ENCODE peak calls at places on chromosome 12, in eight cellular contexts. One of them, this sample, is unnamed.

GRCh38 chr12:63508543-63508942 is 159.8 kb downstream of the DPY19L2 start:
- DNase-seq in BJ: no peak
- DNase-seq in endodermal cell: no peak
- DNase-seq in fibroblast of lung: no peak
- DNase-seq in AG04449: no peak
- DNase-seq in testis: no peak
- DNase-seq in heart right ventricle: no peak
- DNase-seq in Peyer's patch: no peak
- DNase-seq in this sample: no peak

GRCh38 chr12:56836317-56836716 is 73.2 kb downstream of the HSD17B6 start:
- DNase-seq in AG04449: no peak
- DNase-seq in endodermal cell: no peak
- DNase-seq in testis: no peak
- DNase-seq in fibroblast of lung: peak
- DNase-seq in Peyer's patch: no peak
- DNase-seq in heart right ventricle: peak
- DNase-seq in BJ: peak
- DNase-seq in this sample: peak

GRCh38 chr12:89373772-89374572 is 21.7 kb upstream of the DUSP6 start:
- DNase-seq in AG04449: no peak
- DNase-seq in testis: no peak
- DNase-seq in BJ: peak
- DNase-seq in endodermal cell: no peak
- DNase-seq in Peyer's patch: no peak
- DNase-seq in heart right ventricle: peak
- DNase-seq in fibroblast of lung: peak
- DNase-seq in this sample: peak

GRCh38 chr12:1795785-1796514 is 24.4 kb upstream of the LRTM2 start:
- DNase-seq in fibroblast of lung: peak
- DNase-seq in endodermal cell: peak
- DNase-seq in Peyer's patch: peak
- DNase-seq in AG04449: no peak
- DNase-seq in heart right ventricle: peak
- DNase-seq in BJ: peak
- DNase-seq in testis: peak
- DNase-seq in this sample: peak

GRCh38 chr12:107990325-107990724 is 138.8 kb upstream of the WSCD2 start:
- DNase-seq in BJ: no peak
- DNase-seq in AG04449: no peak
- DNase-seq in testis: peak
- DNase-seq in Peyer's patch: peak
- DNase-seq in heart right ventricle: peak
- DNase-seq in fibroblast of lung: no peak
- DNase-seq in endodermal cell: peak
- DNase-seq in this sample: no peak

GRCh38 chr12:68446896-68447806 is 115.0 kb upstream of the MDM1 start:
- DNase-seq in AG04449: no peak
- DNase-seq in BJ: no peak
- DNase-seq in testis: no peak
- DNase-seq in heart right ventricle: no peak
- DNase-seq in fibroblast of lung: no peak
- DNase-seq in Peyer's patch: no peak
- DNase-seq in endodermal cell: peak
- DNase-seq in this sample: peak

GRCh38 chr12:24728366-24728765 is 220.5 kb downstream of the BCAT1 start:
- DNase-seq in Peyer's patch: no peak
- DNase-seq in fibroblast of lung: peak
- DNase-seq in BJ: no peak
- DNase-seq in endodermal cell: no peak
- DNase-seq in AG04449: no peak
- DNase-seq in heart right ventricle: no peak
- DNase-seq in testis: no peak
- DNase-seq in this sample: peak

GRCh38 chr12:105843989-105844768 is 294.6 kb downstream of the NUAK1 start:
- DNase-seq in Peyer's patch: no peak
- DNase-seq in endodermal cell: no peak
- DNase-seq in BJ: peak
- DNase-seq in heart right ventricle: no peak
- DNase-seq in testis: no peak
- DNase-seq in AG04449: peak
- DNase-seq in fibroblast of lung: peak
- DNase-seq in this sample: no peak

GRCh38 chr12:84642201-84642600 is 270.4 kb downstream of the SLC6A15 start:
- DNase-seq in Peyer's patch: no peak
- DNase-seq in endodermal cell: no peak
- DNase-seq in heart right ventricle: no peak
- DNase-seq in BJ: no peak
- DNase-seq in AG04449: no peak
- DNase-seq in fibroblast of lung: no peak
- DNase-seq in testis: no peak
- DNase-seq in this sample: peak

GRCh38 chr12:106188249-106188648 is 49.5 kb upstream of the NUAK1 start:
- DNase-seq in fibroblast of lung: no peak
- DNase-seq in endodermal cell: peak
- DNase-seq in testis: no peak
- DNase-seq in heart right ventricle: no peak
- DNase-seq in Peyer's patch: no peak
- DNase-seq in AG04449: no peak
- DNase-seq in BJ: no peak
- DNase-seq in this sample: no peak

GRCh38 chr12:116525418-116526001 is 33.7 kb upstream of the MAP1LC3B2 start:
- DNase-seq in Peyer's patch: peak
- DNase-seq in testis: peak
- DNase-seq in fibroblast of lung: peak
- DNase-seq in AG04449: peak
- DNase-seq in endodermal cell: peak
- DNase-seq in BJ: no peak
- DNase-seq in heart right ventricle: peak
- DNase-seq in this sample: peak

GRCh38 chr12:67318786-67319185 is 49.6 kb downstream of the CAND1 start:
- DNase-seq in fibroblast of lung: no peak
- DNase-seq in heart right ventricle: no peak
- DNase-seq in AG04449: no peak
- DNase-seq in BJ: no peak
- DNase-seq in endodermal cell: no peak
- DNase-seq in testis: no peak
- DNase-seq in Peyer's patch: no peak
- DNase-seq in this sample: no peak

GRCh38 chr12:128250091-128250490 is 16.9 kb upstream of the TMEM132C start:
- DNase-seq in testis: no peak
- DNase-seq in fibroblast of lung: no peak
- DNase-seq in heart right ventricle: no peak
- DNase-seq in BJ: no peak
- DNase-seq in endodermal cell: no peak
- DNase-seq in AG04449: no peak
- DNase-seq in Peyer's patch: no peak
- DNase-seq in this sample: no peak

GRCh38 chr12:51686727-51687126 is 95.7 kb downstream of the SCN8A start:
- DNase-seq in AG04449: no peak
- DNase-seq in BJ: no peak
- DNase-seq in endodermal cell: no peak
- DNase-seq in testis: no peak
- DNase-seq in fibroblast of lung: peak
- DNase-seq in Peyer's patch: no peak
- DNase-seq in heart right ventricle: no peak
- DNase-seq in this sample: peak

GRCh38 chr12:53380797-53381738 is 1.1 kb downstream of the SP1 start:
- DNase-seq in testis: no peak
- DNase-seq in AG04449: no peak
- DNase-seq in heart right ventricle: no peak
- DNase-seq in Peyer's patch: peak
- DNase-seq in fibroblast of lung: peak
- DNase-seq in endodermal cell: peak
- DNase-seq in BJ: no peak
- DNase-seq in this sample: peak
- H3K4me3 ChIP-seq in testis: peak
- H3K4me3 ChIP-seq in AG04449: peak
- H3K4me3 ChIP-seq in heart right ventricle: peak
- H3K4me3 ChIP-seq in Peyer's patch: peak
- H3K4me3 ChIP-seq in fibroblast of lung: peak
- H3K4me3 ChIP-seq in endodermal cell: peak
- H3K4me3 ChIP-seq in BJ: peak
- H3K4me3 ChIP-seq in this sample: peak

GRCh38 chr12:60106207-60106606 is 510.4 kb downstream of the SLC16A7 start:
- DNase-seq in AG04449: no peak
- DNase-seq in BJ: no peak
- DNase-seq in testis: no peak
- DNase-seq in fibroblast of lung: peak
- DNase-seq in heart right ventricle: no peak
- DNase-seq in Peyer's patch: no peak
- DNase-seq in endodermal cell: no peak
- DNase-seq in this sample: peak
- TF ChIP-seq CTCF in AG04449: peak
- TF ChIP-seq CTCF in BJ: peak
- TF ChIP-seq CTCF in testis: no peak
- TF ChIP-seq CTCF in fibroblast of lung: peak
- TF ChIP-seq CTCF in heart right ventricle: no peak
- TF ChIP-seq CTCF in Peyer's patch: no peak
- TF ChIP-seq CTCF in endodermal cell: peak
- TF ChIP-seq CTCF in this sample: peak

DNA sequence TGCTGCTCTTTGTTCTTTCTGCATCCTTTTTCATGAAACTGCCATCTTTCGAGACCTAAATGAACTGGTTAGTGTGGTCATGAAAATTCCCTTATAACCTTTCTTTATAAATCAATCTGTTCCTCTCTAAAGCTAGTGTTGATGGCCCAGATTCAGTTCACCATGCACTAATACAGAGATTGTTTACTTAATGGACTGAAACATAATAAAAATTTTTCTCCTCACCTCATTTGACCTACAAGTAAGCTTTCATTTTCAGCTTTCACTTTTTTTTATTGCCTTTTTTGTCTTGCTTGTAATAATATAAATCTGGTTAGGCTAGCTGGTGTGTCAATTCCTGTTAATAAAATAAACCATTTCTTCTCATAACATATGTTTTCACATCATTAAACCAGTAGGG is 183.8 kb downstream of the CCDC59 start:
- DNase-seq in Peyer's patch: no peak
- DNase-seq in heart right ventricle: no peak
- DNase-seq in BJ: no peak
- DNase-seq in AG04449: no peak
- DNase-seq in fibroblast of lung: no peak
- DNase-seq in testis: no peak
- DNase-seq in endodermal cell: no peak
- DNase-seq in this sample: no peak
- H3K4me3 ChIP-seq in Peyer's patch: no peak
- H3K4me3 ChIP-seq in heart right ventricle: no peak
- H3K4me3 ChIP-seq in BJ: no peak
- H3K4me3 ChIP-seq in AG04449: no peak
- H3K4me3 ChIP-seq in fibroblast of lung: no peak
- H3K4me3 ChIP-seq in testis: no peak
- H3K4me3 ChIP-seq in endodermal cell: no peak
- H3K4me3 ChIP-seq in this sample: no peak

GRCh38 chr12:123271182-123271491 is 519 bp downstream of the CDK2AP1 start:
- DNase-seq in AG04449: no peak
- DNase-seq in heart right ventricle: peak
- DNase-seq in BJ: no peak
- DNase-seq in Peyer's patch: peak
- DNase-seq in testis: peak
- DNase-seq in endodermal cell: peak
- DNase-seq in fibroblast of lung: peak
- DNase-seq in this sample: peak
- TF ChIP-seq CTCF in AG04449: peak
- TF ChIP-seq CTCF in heart right ventricle: peak
- TF ChIP-seq CTCF in BJ: peak
- TF ChIP-seq CTCF in Peyer's patch: peak
- TF ChIP-seq CTCF in testis: no peak
- TF ChIP-seq CTCF in endodermal cell: peak
- TF ChIP-seq CTCF in fibroblast of lung: peak
- TF ChIP-seq CTCF in this sample: peak